ENCODE peak calls at places on chromosomes 2 and 18, in five cellular contexts. X is AG04450, R is kidney epithelial cell, Z is brain microvascular endothelial cell, S is endodermal cell. C is an unnamed sample.

GRCh38 chr18:32696376-32696775 is 76.4 kb downstream of the KLHL14 start:
- DNase-seq in Z (no peak), X (no peak), S (no peak), R (no peak), C (no peak)

GRCh38 chr2:238169021-238169707 is 10.4 kb downstream of the ERFE start:
- DNase-seq in R (peak; percentile 64), X (peak; percentile 95), Z (peak; percentile 94), S (no peak), C (peak; percentile 80)

GRCh38 chr18:9835112-9835755 is 50.5 kb upstream of the TXNDC2 start:
- DNase-seq in X (no peak), S (peak; percentile 82), Z (no peak), R (no peak), C (no peak)

GRCh38 chr2:200966770-200967169 is 3.3 kb upstream of the ORC2 start:
- DNase-seq in X (peak; percentile 23), S (no peak), R (peak; percentile 26), Z (peak; percentile 88), C (peak; percentile 50)

GRCh38 chr2:203327582-203327917 is 644 bp upstream of the ABI2 start:
- DNase-seq in Z (peak; percentile 10), S (no peak), R (no peak), X (no peak), C (no peak)

GRCh38 chr2:163943403-163944356 is 207.9 kb upstream of the FIGN start:
- DNase-seq in R (no peak), Z (no peak), X (no peak), S (peak; percentile 48), C (no peak)

GRCh38 chr18:48841381-48842258 is 109.1 kb downstream of the SMAD7 start:
- DNase-seq in Z (no peak), S (no peak), X (no peak), R (no peak), C (no peak)

GRCh38 chr18:52936931-52937330 is 596.9 kb downstream of the DCC start:
- DNase-seq in S (no peak), X (no peak), Z (no peak), R (no peak), C (no peak)

GRCh38 chr2:230849633-230850357 is 14.9 kb upstream of the ITM2C start:
- DNase-seq in S (peak; percentile 97), X (no peak), Z (peak; percentile 18), R (no peak), C (no peak)

GRCh38 chr2:217655656-217656055 is 347.1 kb downstream of the TNS1 start:
- DNase-seq in R (no peak), Z (no peak), S (no peak), X (no peak), C (no peak)

GRCh38 chr2:85457877-85458316 is 39.4 kb downstream of the SH2D6 start:
- DNase-seq in Z (no peak), X (no peak), R (no peak), S (no peak), C (no peak)

GRCh38 chr2:224772494-224772893 is 56.3 kb upstream of the CCDC195 start:
- DNase-seq in S (no peak), R (no peak), X (no peak), Z (no peak), C (no peak)

GRCh38 chr2:210558708-210559107 is 2.3 kb downstream of the CPS1 start:
- DNase-seq in X (no peak), Z (peak; percentile 27), S (no peak), R (no peak), C (peak; percentile 24)

GRCh38 chr2:241011751-241012510 is 13.5 kb downstream of the SNED1 start:
- DNase-seq in S (peak; percentile 47), R (no peak), Z (no peak), X (no peak), C (no peak)

GRCh38 chr18:23377669-23378469 is 75.2 kb upstream of the RIOK3 start:
- DNase-seq in Z (peak; percentile 82), R (peak; percentile 67), S (no peak), X (peak; percentile 54), C (peak; percentile 63)

GRCh38 chr2:62382122-62382521 is 123.9 kb downstream of the TMEM17 start:
- DNase-seq in R (no peak), S (no peak), Z (no peak), X (no peak), C (no peak)

GRCh38 chr2:54709341-54709809 is 14.1 kb upstream of the EML6 start:
- DNase-seq in X (no peak), S (peak; percentile 82), Z (no peak), R (no peak), C (no peak)

GRCh38 chr2:383173-383572 is 95.3 kb upstream of the ALKAL2 start:
- DNase-seq in Z (no peak), S (peak; percentile 69), R (no peak), X (no peak), C (no peak)

GRCh38 chr18:39946623-39947061 is 2008.4 kb upstream of the PIK3C3 start:
- DNase-seq in Z (peak; percentile 63), R (peak; percentile 58), X (peak; percentile 15), S (peak; percentile 61), C (no peak)

GRCh38 chr18:62487161-62487560 is 35.7 kb upstream of the ZCCHC2 start:
- DNase-seq in X (no peak), R (no peak), S (no peak), Z (no peak), C (no peak)

GRCh38 chr2:220504890-220505564 is 877.6 kb downstream of the SLC4A3 start:
- DNase-seq in X (no peak), S (peak; percentile 50), Z (peak; percentile 64), R (peak; percentile 28), C (no peak)

DNA sequence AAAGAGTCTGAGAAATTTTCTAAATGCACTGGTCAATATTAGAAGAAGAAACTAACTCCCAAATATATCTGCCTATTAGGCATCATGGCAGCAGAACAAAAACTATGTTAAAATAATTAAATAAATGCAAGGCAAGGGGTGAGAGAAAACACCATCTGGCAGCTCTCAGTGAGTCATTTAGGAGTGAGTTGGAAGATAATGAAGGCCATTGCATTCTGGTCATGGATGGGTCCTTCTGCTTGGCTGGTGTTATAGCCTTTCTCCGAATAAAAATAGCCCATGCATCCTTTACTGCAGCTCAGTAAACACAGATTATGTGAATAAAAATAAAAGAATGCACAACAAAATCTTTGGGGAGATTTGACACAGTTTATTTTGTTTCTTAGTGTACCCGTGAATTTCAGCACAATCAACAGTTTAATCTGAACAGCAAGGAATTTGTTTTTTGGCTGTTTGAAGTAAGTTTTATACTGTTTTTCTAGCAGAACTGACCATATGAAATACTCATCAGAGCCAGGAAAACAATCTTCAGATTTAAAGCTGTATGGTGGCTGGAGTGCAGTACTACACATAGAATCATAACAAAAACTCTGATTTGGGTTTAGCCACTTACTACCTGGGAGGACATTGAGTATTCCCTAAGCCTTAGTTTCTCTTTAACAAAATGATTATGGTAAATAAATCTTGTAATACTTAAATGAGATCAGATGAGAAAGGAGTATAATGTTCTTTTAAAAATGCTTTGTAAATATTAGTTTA is 225.1 kb upstream of the ITGA4 start:
- DNase-seq in S (no peak), Z (peak; percentile 21), X (no peak), R (no peak), C (no peak)
- TF ChIP-seq CTCF in S (no peak), Z (no peak), X (no peak), R (no peak), C (no peak)

DNA sequence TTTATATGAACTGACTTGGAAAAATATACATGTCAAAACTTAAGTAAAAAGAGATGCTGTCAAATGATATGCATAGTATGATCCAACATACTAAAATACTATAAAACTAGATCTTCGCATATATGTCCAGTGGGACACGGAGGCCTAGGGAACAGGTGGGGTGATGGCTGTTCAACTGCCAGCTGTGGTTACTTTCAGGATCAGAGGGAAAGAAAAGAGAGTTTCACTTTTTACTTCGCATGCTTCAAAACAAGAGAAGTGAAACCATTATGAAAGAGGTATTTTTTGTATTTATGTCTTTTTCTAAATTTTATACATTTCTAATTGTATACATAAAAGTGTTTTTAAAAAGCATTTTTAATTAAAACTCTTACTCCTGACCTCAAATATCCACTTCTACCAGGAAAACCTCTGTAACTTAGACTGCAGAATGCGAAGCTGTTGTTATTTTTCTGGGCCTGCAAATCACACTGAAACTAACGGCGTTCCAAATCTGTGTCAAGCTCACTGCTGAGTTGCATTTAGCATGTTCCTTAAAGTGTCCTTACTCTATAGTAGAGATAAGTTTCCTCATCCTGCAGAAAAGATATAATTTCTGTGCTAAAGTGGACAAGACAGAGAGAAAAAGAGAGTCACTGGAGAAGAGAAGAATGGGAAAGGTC is 97.8 kb upstream of the SLC35G4 start:
- DNase-seq in S (no peak), Z (no peak), X (no peak), R (no peak), C (no peak)
- H3K4me3 ChIP-seq in S (no peak overlapping the region), Z (no peak overlapping the region), X (no peak overlapping the region), R (no peak overlapping the region), C (no peak overlapping the region)

DNA sequence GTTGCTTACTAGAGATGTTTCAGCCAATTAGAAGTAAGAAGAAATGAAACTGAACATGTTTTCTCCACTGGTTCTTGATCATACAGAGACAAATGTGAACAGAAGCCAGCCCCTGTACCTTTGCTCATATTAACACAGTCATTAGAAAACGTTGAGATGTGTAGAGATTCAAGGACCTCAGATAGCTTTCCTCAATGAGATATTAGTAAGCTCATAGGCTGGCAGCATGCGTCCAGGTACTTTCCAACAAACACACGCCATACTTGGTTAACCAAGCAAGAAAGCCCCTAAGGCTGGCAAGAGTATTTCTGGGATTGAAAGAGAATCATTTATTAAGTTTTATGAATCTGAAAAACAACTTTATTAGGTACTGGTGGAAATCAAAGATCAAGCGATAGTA is 37.5 kb downstream of the SLC5A7 start:
- DNase-seq in R (no peak), S (no peak), X (no peak), Z (no peak), C (no peak)
- TF ChIP-seq CTCF in R (no peak), S (no peak), X (no peak), Z (no peak), C (no peak)

GRCh38 chr18:77482190-77482928 is 232.7 kb downstream of the GALR1 start:
- DNase-seq in X (no peak), Z (peak; percentile 14), R (no peak), S (no peak), C (no peak)

GRCh38 chr18:77486985-77487384 is 237.3 kb downstream of the GALR1 start:
- DNase-seq in R (no peak), Z (no peak), S (no peak), X (no peak), C (no peak)

GRCh38 chr18:77487951-77488740 is 238.5 kb downstream of the GALR1 start:
- DNase-seq in R (no peak), X (no peak), Z (no peak), S (no peak), C (no peak)
- H3K4me3 ChIP-seq in R (no peak overlapping the region), X (no peak overlapping the region), Z (no peak overlapping the region), S (no peak overlapping the region), C (no peak overlapping the region)